ENCODE peak calls at places on chromosome 11, in ten cellular contexts. One of them, this sample, is unnamed.

GRCh38 chr11:46826310-46827044 is 19.6 kb downstream of the CKAP5 start:
- DNase-seq in fibroblast of lung: peak
- DNase-seq in neural progenitor cell: peak
- DNase-seq in OCI-LY7: peak
- DNase-seq in Karpas-422: peak
- DNase-seq in IMR-90: peak
- DNase-seq in HCT116: peak
- DNase-seq in endothelial cell of umbilical vein: peak
- DNase-seq in mesenchymal stem cell: peak
- DNase-seq in H9: peak
- DNase-seq in this sample: peak

GRCh38 chr11:75781296-75781695 is 12.7 kb downstream of the DGAT2 start:
- DNase-seq in fibroblast of lung: no peak
- DNase-seq in neural progenitor cell: no peak
- DNase-seq in OCI-LY7: no peak
- DNase-seq in Karpas-422: no peak
- DNase-seq in IMR-90: no peak
- DNase-seq in HCT116: no peak
- DNase-seq in endothelial cell of umbilical vein: no peak
- DNase-seq in mesenchymal stem cell: no peak
- DNase-seq in H9: no peak
- DNase-seq in this sample: no peak

GRCh38 chr11:20474951-20475517 is 87.5 kb downstream of the PRMT3 start:
- DNase-seq in fibroblast of lung: no peak
- DNase-seq in neural progenitor cell: no peak
- DNase-seq in OCI-LY7: no peak
- DNase-seq in Karpas-422: no peak
- DNase-seq in IMR-90: no peak
- DNase-seq in HCT116: no peak
- DNase-seq in endothelial cell of umbilical vein: no peak
- DNase-seq in mesenchymal stem cell: no peak
- DNase-seq in H9: no peak
- DNase-seq in this sample: no peak

GRCh38 chr11:69035150-69035958 is 13.4 kb upstream of the TPCN2 start:
- DNase-seq in fibroblast of lung: no peak
- DNase-seq in neural progenitor cell: peak
- DNase-seq in OCI-LY7: no peak
- DNase-seq in Karpas-422: no peak
- DNase-seq in IMR-90: no peak
- DNase-seq in HCT116: no peak
- DNase-seq in endothelial cell of umbilical vein: no peak
- DNase-seq in mesenchymal stem cell: no peak
- DNase-seq in H9: no peak
- DNase-seq in this sample: no peak

GRCh38 chr11:78791964-78792363 is 217.3 kb upstream of the NARS2 start:
- DNase-seq in fibroblast of lung: no peak
- DNase-seq in neural progenitor cell: no peak
- DNase-seq in OCI-LY7: no peak
- DNase-seq in Karpas-422: no peak
- DNase-seq in IMR-90: peak
- DNase-seq in HCT116: no peak
- DNase-seq in endothelial cell of umbilical vein: no peak
- DNase-seq in mesenchymal stem cell: peak
- DNase-seq in H9: no peak
- DNase-seq in this sample: no peak

GRCh38 chr11:10005955-10006525 is 288.0 kb downstream of the SBF2 start:
- DNase-seq in fibroblast of lung: no peak
- DNase-seq in neural progenitor cell: no peak
- DNase-seq in OCI-LY7: no peak
- DNase-seq in Karpas-422: no peak
- DNase-seq in IMR-90: no peak
- DNase-seq in HCT116: no peak
- DNase-seq in endothelial cell of umbilical vein: no peak
- DNase-seq in mesenchymal stem cell: no peak
- DNase-seq in H9: no peak
- DNase-seq in this sample: no peak

GRCh38 chr11:132158091-132158490 is 787.7 kb downstream of the NTM start:
- DNase-seq in fibroblast of lung: peak
- DNase-seq in neural progenitor cell: peak
- DNase-seq in OCI-LY7: peak
- DNase-seq in Karpas-422: peak
- DNase-seq in IMR-90: peak
- DNase-seq in HCT116: no peak
- DNase-seq in endothelial cell of umbilical vein: peak
- DNase-seq in mesenchymal stem cell: peak
- DNase-seq in H9: peak
- DNase-seq in this sample: no peak

GRCh38 chr11:35171226-35171625 is 32.3 kb downstream of the CD44 start:
- DNase-seq in fibroblast of lung: no peak
- DNase-seq in neural progenitor cell: no peak
- DNase-seq in OCI-LY7: no peak
- DNase-seq in Karpas-422: no peak
- DNase-seq in IMR-90: no peak
- DNase-seq in HCT116: no peak
- DNase-seq in endothelial cell of umbilical vein: no peak
- DNase-seq in mesenchymal stem cell: no peak
- DNase-seq in H9: no peak
- DNase-seq in this sample: no peak

GRCh38 chr11:102111787-102112653 is 1.8 kb downstream of the YAP1 start:
- DNase-seq in fibroblast of lung: peak
- DNase-seq in neural progenitor cell: peak
- DNase-seq in OCI-LY7: no peak
- DNase-seq in Karpas-422: no peak
- DNase-seq in IMR-90: peak
- DNase-seq in HCT116: peak
- DNase-seq in endothelial cell of umbilical vein: peak
- DNase-seq in mesenchymal stem cell: peak
- DNase-seq in H9: no peak
- DNase-seq in this sample: no peak

GRCh38 chr11:102109896-102110760 is at the start of gene YAP1:
- DNase-seq in fibroblast of lung: peak
- DNase-seq in neural progenitor cell: peak
- DNase-seq in OCI-LY7: peak
- DNase-seq in Karpas-422: peak
- DNase-seq in IMR-90: peak
- DNase-seq in HCT116: peak
- DNase-seq in endothelial cell of umbilical vein: peak
- DNase-seq in mesenchymal stem cell: peak
- DNase-seq in H9: peak
- DNase-seq in this sample: peak

GRCh38 chr11:102110761-102111010 is 439 bp downstream of the YAP1 start:
- DNase-seq in fibroblast of lung: no peak
- DNase-seq in neural progenitor cell: no peak
- DNase-seq in OCI-LY7: no peak
- DNase-seq in Karpas-422: no peak
- DNase-seq in IMR-90: no peak
- DNase-seq in HCT116: no peak
- DNase-seq in endothelial cell of umbilical vein: no peak
- DNase-seq in mesenchymal stem cell: no peak
- DNase-seq in H9: no peak
- DNase-seq in this sample: no peak

GRCh38 chr11:102112654-102112926 is 2.3 kb downstream of the YAP1 start:
- DNase-seq in fibroblast of lung: no peak
- DNase-seq in neural progenitor cell: no peak
- DNase-seq in OCI-LY7: no peak
- DNase-seq in Karpas-422: no peak
- DNase-seq in IMR-90: no peak
- DNase-seq in HCT116: no peak
- DNase-seq in endothelial cell of umbilical vein: no peak
- DNase-seq in mesenchymal stem cell: no peak
- DNase-seq in H9: no peak
- DNase-seq in this sample: no peak

GRCh38 chr11:102111011-102111786 is 952 bp downstream of the YAP1 start:
- DNase-seq in fibroblast of lung: peak
- DNase-seq in neural progenitor cell: peak
- DNase-seq in OCI-LY7: no peak
- DNase-seq in Karpas-422: no peak
- DNase-seq in IMR-90: peak
- DNase-seq in HCT116: no peak
- DNase-seq in endothelial cell of umbilical vein: peak
- DNase-seq in mesenchymal stem cell: peak
- DNase-seq in H9: peak
- DNase-seq in this sample: peak
- H2AFZ ChIP-seq in fibroblast of lung: no peak
- H2AFZ ChIP-seq in neural progenitor cell: peak
- H2AFZ ChIP-seq in OCI-LY7: no peak
- H2AFZ ChIP-seq in Karpas-422: no peak
- H2AFZ ChIP-seq in IMR-90: peak
- H2AFZ ChIP-seq in HCT116: no peak
- H2AFZ ChIP-seq in endothelial cell of umbilical vein: peak
- H2AFZ ChIP-seq in mesenchymal stem cell: no peak
- H2AFZ ChIP-seq in H9: no peak
- H2AFZ ChIP-seq in this sample: peak

DNA sequence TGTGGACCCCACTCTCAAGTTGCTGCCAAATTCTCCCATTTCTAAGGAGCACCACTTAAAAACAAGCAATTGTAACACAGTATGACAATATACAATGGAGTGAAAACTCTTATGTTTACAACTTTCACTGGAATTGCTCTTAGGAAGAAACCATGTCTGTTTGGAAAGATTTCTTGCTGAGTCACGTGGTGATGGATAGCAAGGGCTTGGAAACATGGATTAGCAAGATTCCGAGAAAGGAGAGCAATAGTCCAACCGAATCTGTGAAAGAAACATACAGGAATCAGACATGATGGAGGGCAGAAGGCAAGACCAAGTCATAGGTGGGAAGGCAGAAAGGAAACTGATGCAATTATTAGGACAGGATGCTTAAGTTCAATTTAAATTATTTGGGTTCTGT is 27.6 kb upstream of the THY1 start:
- DNase-seq in fibroblast of lung: peak
- DNase-seq in neural progenitor cell: no peak
- DNase-seq in OCI-LY7: no peak
- DNase-seq in Karpas-422: no peak
- DNase-seq in IMR-90: peak
- DNase-seq in HCT116: no peak
- DNase-seq in endothelial cell of umbilical vein: no peak
- DNase-seq in mesenchymal stem cell: peak
- DNase-seq in H9: no peak
- DNase-seq in this sample: no peak
- H2AFZ ChIP-seq in fibroblast of lung: peak
- H2AFZ ChIP-seq in neural progenitor cell: no peak
- H2AFZ ChIP-seq in OCI-LY7: no peak
- H2AFZ ChIP-seq in Karpas-422: no peak
- H2AFZ ChIP-seq in IMR-90: peak
- H2AFZ ChIP-seq in HCT116: no peak
- H2AFZ ChIP-seq in endothelial cell of umbilical vein: no peak
- H2AFZ ChIP-seq in mesenchymal stem cell: no peak
- H2AFZ ChIP-seq in H9: no peak
- H2AFZ ChIP-seq in this sample: no peak

GRCh38 chr11:72116019-72116755 is 3.7 kb upstream of the ANAPC15 start:
- DNase-seq in fibroblast of lung: no peak
- DNase-seq in neural progenitor cell: no peak
- DNase-seq in OCI-LY7: no peak
- DNase-seq in Karpas-422: no peak
- DNase-seq in IMR-90: no peak
- DNase-seq in HCT116: no peak
- DNase-seq in endothelial cell of umbilical vein: no peak
- DNase-seq in mesenchymal stem cell: no peak
- DNase-seq in H9: no peak
- DNase-seq in this sample: no peak

GRCh38 chr11:72123117-72123653 is 10.7 kb upstream of the ANAPC15 start:
- DNase-seq in fibroblast of lung: peak
- DNase-seq in neural progenitor cell: no peak
- DNase-seq in OCI-LY7: no peak
- DNase-seq in Karpas-422: no peak
- DNase-seq in IMR-90: no peak
- DNase-seq in HCT116: no peak
- DNase-seq in endothelial cell of umbilical vein: no peak
- DNase-seq in mesenchymal stem cell: no peak
- DNase-seq in H9: no peak
- DNase-seq in this sample: no peak

GRCh38 chr11:72122607-72123006 is 10.1 kb upstream of the ANAPC15 start:
- DNase-seq in fibroblast of lung: no peak
- DNase-seq in neural progenitor cell: no peak
- DNase-seq in OCI-LY7: no peak
- DNase-seq in Karpas-422: no peak
- DNase-seq in IMR-90: no peak
- DNase-seq in HCT116: no peak
- DNase-seq in endothelial cell of umbilical vein: no peak
- DNase-seq in mesenchymal stem cell: no peak
- DNase-seq in H9: no peak
- DNase-seq in this sample: no peak

GRCh38 chr11:72120930-72121329 is 8.4 kb upstream of the ANAPC15 start:
- DNase-seq in fibroblast of lung: no peak
- DNase-seq in neural progenitor cell: no peak
- DNase-seq in OCI-LY7: no peak
- DNase-seq in Karpas-422: no peak
- DNase-seq in IMR-90: no peak
- DNase-seq in HCT116: no peak
- DNase-seq in endothelial cell of umbilical vein: no peak
- DNase-seq in mesenchymal stem cell: no peak
- DNase-seq in H9: no peak
- DNase-seq in this sample: no peak

DNA sequence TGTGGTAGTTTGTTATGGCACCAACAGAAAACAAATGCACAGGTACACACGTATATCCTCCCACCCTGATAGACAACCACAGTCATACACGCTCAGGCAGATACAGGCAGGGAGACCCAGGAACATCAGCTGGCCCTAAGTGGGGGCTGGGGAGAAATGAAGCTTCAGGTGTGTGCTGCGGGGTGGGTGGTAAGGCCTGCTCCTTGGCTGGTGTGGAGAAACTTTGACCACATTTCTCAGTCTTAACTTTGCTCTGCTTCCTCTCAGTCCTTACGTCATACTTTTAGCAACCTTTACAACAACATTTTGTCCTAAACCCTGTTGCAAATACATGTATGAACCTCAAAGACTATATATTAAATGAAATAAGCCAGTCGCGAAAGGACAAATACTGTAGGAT is 6.7 kb upstream of the ANAPC15 start:
- DNase-seq in fibroblast of lung: no peak
- DNase-seq in neural progenitor cell: no peak
- DNase-seq in OCI-LY7: no peak
- DNase-seq in Karpas-422: no peak
- DNase-seq in IMR-90: no peak
- DNase-seq in HCT116: no peak
- DNase-seq in endothelial cell of umbilical vein: no peak
- DNase-seq in mesenchymal stem cell: no peak
- DNase-seq in H9: no peak
- DNase-seq in this sample: no peak
- H2AFZ ChIP-seq in fibroblast of lung: no peak
- H2AFZ ChIP-seq in neural progenitor cell: peak
- H2AFZ ChIP-seq in OCI-LY7: no peak
- H2AFZ ChIP-seq in Karpas-422: no peak
- H2AFZ ChIP-seq in IMR-90: no peak
- H2AFZ ChIP-seq in HCT116: no peak
- H2AFZ ChIP-seq in endothelial cell of umbilical vein: no peak
- H2AFZ ChIP-seq in mesenchymal stem cell: no peak
- H2AFZ ChIP-seq in H9: no peak
- H2AFZ ChIP-seq in this sample: peak

GRCh38 chr11:113949891-113950290 is 25.0 kb upstream of the HTR3A start:
- DNase-seq in fibroblast of lung: no peak
- DNase-seq in neural progenitor cell: no peak
- DNase-seq in OCI-LY7: no peak
- DNase-seq in Karpas-422: no peak
- DNase-seq in IMR-90: no peak
- DNase-seq in HCT116: no peak
- DNase-seq in endothelial cell of umbilical vein: no peak
- DNase-seq in mesenchymal stem cell: no peak
- DNase-seq in H9: no peak
- DNase-seq in this sample: no peak

GRCh38 chr11:113952588-113952987 is 22.3 kb upstream of the HTR3A start:
- DNase-seq in fibroblast of lung: no peak
- DNase-seq in neural progenitor cell: no peak
- DNase-seq in OCI-LY7: no peak
- DNase-seq in Karpas-422: no peak
- DNase-seq in IMR-90: no peak
- DNase-seq in HCT116: no peak
- DNase-seq in endothelial cell of umbilical vein: no peak
- DNase-seq in mesenchymal stem cell: no peak
- DNase-seq in H9: no peak
- DNase-seq in this sample: no peak

GRCh38 chr11:113954235-113954634 is 20.7 kb upstream of the HTR3A start:
- DNase-seq in fibroblast of lung: no peak
- DNase-seq in neural progenitor cell: no peak
- DNase-seq in OCI-LY7: no peak
- DNase-seq in Karpas-422: no peak
- DNase-seq in IMR-90: no peak
- DNase-seq in HCT116: no peak
- DNase-seq in endothelial cell of umbilical vein: no peak
- DNase-seq in mesenchymal stem cell: no peak
- DNase-seq in H9: no peak
- DNase-seq in this sample: no peak

GRCh38 chr11:113951487-113951886 is 23.4 kb upstream of the HTR3A start:
- DNase-seq in fibroblast of lung: no peak
- DNase-seq in neural progenitor cell: peak
- DNase-seq in OCI-LY7: no peak
- DNase-seq in Karpas-422: no peak
- DNase-seq in IMR-90: no peak
- DNase-seq in HCT116: no peak
- DNase-seq in endothelial cell of umbilical vein: no peak
- DNase-seq in mesenchymal stem cell: no peak
- DNase-seq in H9: peak
- DNase-seq in this sample: no peak

DNA sequence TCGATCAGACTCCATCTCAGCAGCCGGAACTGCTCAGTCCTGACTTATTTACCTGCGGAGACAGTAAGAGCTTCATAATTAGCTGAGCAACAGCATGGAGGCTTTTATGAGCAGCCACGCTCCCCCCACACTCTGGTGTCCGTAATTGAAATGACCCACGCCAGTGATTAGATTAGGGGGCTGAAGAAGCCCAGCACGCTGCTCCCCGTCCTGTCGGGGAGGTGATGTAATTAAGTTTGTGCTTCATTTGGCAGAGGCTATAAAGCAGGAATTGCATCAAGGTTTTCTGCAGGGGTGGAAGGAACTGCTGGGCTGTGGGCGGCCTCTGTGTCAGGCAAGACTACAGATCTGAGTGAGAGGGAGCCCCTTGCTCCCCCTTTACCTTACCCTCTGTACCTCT is 22.8 kb upstream of the HTR3A start:
- DNase-seq in fibroblast of lung: no peak
- DNase-seq in neural progenitor cell: no peak
- DNase-seq in OCI-LY7: no peak
- DNase-seq in Karpas-422: no peak
- DNase-seq in IMR-90: no peak
- DNase-seq in HCT116: no peak
- DNase-seq in endothelial cell of umbilical vein: no peak
- DNase-seq in mesenchymal stem cell: no peak
- DNase-seq in H9: no peak
- DNase-seq in this sample: no peak
- H2AFZ ChIP-seq in fibroblast of lung: no peak
- H2AFZ ChIP-seq in neural progenitor cell: peak
- H2AFZ ChIP-seq in OCI-LY7: no peak
- H2AFZ ChIP-seq in Karpas-422: no peak
- H2AFZ ChIP-seq in IMR-90: no peak
- H2AFZ ChIP-seq in HCT116: no peak
- H2AFZ ChIP-seq in endothelial cell of umbilical vein: no peak
- H2AFZ ChIP-seq in mesenchymal stem cell: no peak
- H2AFZ ChIP-seq in H9: no peak
- H2AFZ ChIP-seq in this sample: no peak

This sample was measured in MM.1S.